ENCODE peak calls at places on chromosomes 5 and 9, in eight cellular contexts. D is upper lobe of left lung, E is RWPE2, V is GM06990, I is tibial nerve, M is AG04449, K is progenitor cell of endocrine pancreas, X is heart left ventricle. A is an unnamed sample.

GRCh38 chr9:113711251-113711650 is 164.9 kb upstream of the ZNF618 start:
- DNase-seq in D (no peak), E (no peak), V (no peak), I (no peak), M (no peak), K (no peak), X (no peak), A (no peak)

GRCh38 chr5:96911139-96911538 is 24.7 kb upstream of the LNPEP start:
- DNase-seq in D (no peak), E (no peak), V (no peak), I (no peak), M (no peak), K (no peak), X (no peak), A (no peak)

GRCh38 chr5:58266402-58266801 is 193.5 kb downstream of the PLK2 start:
- DNase-seq in D (no peak), E (no peak), V (no peak), I (no peak), M (no peak), K (no peak), X (no peak), A (no peak)

GRCh38 chr5:35117960-35118359 is 70.2 kb upstream of the AGXT2 start:
- DNase-seq in D (no peak), E (no peak), V (peak), I (no peak), M (peak), K (no peak), X (no peak), A (no peak)

GRCh38 chr9:127407505-127407868 is 10.5 kb downstream of the SLC2A8 start:
- DNase-seq in D (no peak), E (no peak), V (no peak), I (no peak), M (no peak), K (no peak), X (no peak), A (no peak)

GRCh38 chr5:51518607-51519006 is 135.4 kb downstream of the ISL1 start:
- DNase-seq in D (no peak), E (no peak), V (no peak), I (no peak), M (no peak), K (no peak), X (no peak), A (no peak)

GRCh38 chr5:136192015-136192525 is 892 bp downstream of the SMIM32 start:
- DNase-seq in D (peak), E (no peak), V (peak), I (no peak), M (no peak), K (no peak), X (no peak), A (no peak)

GRCh38 chr5:95631265-95631957 is 11.5 kb downstream of the GPR150 start:
- DNase-seq in D (no peak), E (no peak), V (no peak), I (no peak), M (peak), K (no peak), X (no peak), A (no peak)

GRCh38 chr5:56616454-56617160 is 198.7 kb upstream of the MAP3K1 start:
- DNase-seq in D (no peak), E (no peak), V (no peak), I (no peak), M (no peak), K (no peak), X (no peak), A (no peak)

GRCh38 chr9:21565137-21565536 is 83.0 kb upstream of the IFNE start:
- DNase-seq in D (no peak), E (no peak), V (no peak), I (no peak), M (no peak), K (no peak), X (no peak), A (no peak)

GRCh38 chr9:130897105-130897751 is 616 bp upstream of the QRFP start:
- DNase-seq in D (no peak), E (peak), V (no peak), I (no peak), M (no peak), K (no peak), X (no peak), A (no peak)

GRCh38 chr5:124746916-124747769 is 704 bp upstream of the ZNF608 start:
- DNase-seq in D (no peak), E (no peak), V (peak), I (peak), M (no peak), K (peak), X (peak), A (no peak)

DNA sequence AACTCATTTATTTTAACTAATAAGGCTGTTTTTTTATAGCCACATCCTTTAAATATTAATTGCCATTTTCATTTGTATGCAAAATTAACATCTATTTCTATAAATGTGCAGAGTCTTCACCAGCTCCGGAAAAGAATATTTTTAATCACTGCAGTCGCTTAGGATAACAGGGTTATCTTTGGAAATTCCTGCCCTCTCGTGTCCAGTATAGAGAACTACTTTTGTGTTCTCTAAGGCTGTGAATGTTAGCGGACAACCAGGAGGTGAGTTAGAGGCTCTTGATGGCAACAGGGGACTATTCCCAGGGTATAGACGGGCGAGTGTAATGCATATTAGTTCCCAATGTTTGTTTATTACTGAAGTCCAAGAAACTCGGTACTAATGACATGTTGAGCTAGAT is 59.4 kb downstream of the GGTA1 start:
- DNase-seq in D (no peak), E (no peak), V (no peak), I (no peak), M (no peak), K (no peak), X (no peak), A (no peak)
- TF ChIP-seq CTCF in D (no peak), E (peak), V (no peak), I (no peak), M (no peak), K (peak), X (peak), A (no peak)

GRCh38 chr9:12973702-12974101 is 198.9 kb downstream of the LURAP1L start:
- DNase-seq in D (no peak), E (no peak), V (no peak), I (no peak), M (no peak), K (no peak), X (no peak), A (no peak)
- TF ChIP-seq CTCF in D (no peak), E (no peak), V (no peak), I (no peak), M (no peak), K (no peak), X (no peak), A (no peak)

GRCh38 chr9:128556915-128557634 is 4.7 kb downstream of the SPTAN1 start:
- DNase-seq in D (no peak), E (no peak), V (no peak), I (no peak), M (no peak), K (no peak), X (no peak), A (no peak)
- TF ChIP-seq CTCF in D (no peak), E (no peak), V (no peak), I (no peak), M (no peak), K (no peak), X (no peak), A (no peak)

DNA sequence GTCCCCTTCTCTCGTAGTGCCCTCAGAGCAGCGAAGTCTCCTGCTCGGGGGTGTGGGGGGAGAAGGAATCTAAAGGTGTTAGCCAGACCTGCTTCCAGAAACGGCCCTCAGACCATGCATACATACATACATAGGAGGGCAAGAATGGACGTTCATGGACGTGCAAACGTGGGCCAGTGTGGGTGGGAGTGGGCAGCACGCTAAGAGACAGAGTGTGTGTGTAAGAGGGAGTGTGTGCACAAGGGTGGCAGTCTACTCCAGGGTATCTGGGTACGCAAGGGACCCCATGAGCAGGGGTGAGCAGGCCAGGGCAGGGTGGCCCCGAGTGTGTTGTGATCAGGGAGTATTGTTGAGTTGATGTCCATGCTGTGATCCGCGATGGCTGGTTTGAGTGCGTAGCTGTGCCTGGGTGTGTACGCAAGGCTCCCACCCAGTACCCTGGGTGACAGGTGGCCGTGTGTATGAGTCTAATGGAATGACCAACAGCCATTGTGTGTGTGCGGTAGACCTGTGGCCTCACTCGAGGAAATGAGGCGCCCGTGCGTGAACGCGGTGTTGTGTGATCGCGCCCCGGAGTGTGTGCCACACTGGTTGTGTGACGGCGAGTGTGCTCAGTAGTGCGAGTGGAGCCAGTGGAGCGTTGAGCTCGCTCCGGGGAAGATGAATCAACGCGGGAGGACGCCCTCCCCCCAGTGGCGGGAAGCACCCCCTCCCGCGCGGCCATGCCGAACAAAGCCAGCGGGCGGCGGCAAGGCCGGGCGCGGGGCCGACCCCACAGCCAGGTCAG is 826 bp downstream of the GPRIN1 start:
- DNase-seq in D (no peak), E (no peak), V (peak), I (no peak), M (no peak), K (no peak), X (no peak), A (no peak)
- TF ChIP-seq CTCF in D (no peak), E (no peak), V (no peak), I (no peak), M (no peak), K (no peak), X (no peak), A (no peak)

DNA sequence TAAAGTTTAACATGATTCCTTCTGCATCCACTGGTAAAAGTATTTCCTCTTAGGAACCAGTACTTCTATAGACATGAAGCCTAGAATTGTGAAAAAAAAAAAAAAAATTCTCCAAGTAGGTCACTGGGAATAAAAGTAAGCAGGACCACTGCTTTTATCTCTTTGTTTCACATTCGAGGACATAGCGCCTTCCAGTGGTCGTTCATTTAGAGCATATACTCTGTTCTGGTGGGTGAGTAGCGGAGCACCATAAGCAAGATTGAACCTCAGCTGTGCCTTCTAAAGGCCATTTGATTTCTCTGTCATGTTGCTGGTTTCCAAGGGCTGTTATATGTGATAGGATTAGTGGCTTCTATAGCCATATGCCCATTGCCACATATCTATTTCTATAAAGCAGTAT is 393.1 kb downstream of the TMEM232 start:
- DNase-seq in D (no peak), E (no peak), V (no peak), I (no peak), M (no peak), K (no peak), X (no peak), A (no peak)
- TF ChIP-seq CTCF in D (no peak), E (no peak), V (peak), I (no peak), M (no peak), K (peak), X (no peak), A (no peak)